ENCODE peak calls at places on chromosome 17, in ten cellular contexts. S is A549, N is body of pancreas, Z is heart left ventricle, X is uterus, F is prostate gland, E is IMR-90, Q is stomach, L is adrenal gland, M is right lobe of liver. T is an unnamed sample. For H3K4me1, the result is how much of the 10 kb centered on the place peaks cover.

GRCh38 chr17:65370669-65371126 is 190.8 kb downstream of the AXIN2 start:
- DNase-seq in M (peak), Q (peak), F (peak), N (peak), L (no peak), X (no peak), Z (no peak), S (peak), E (no peak), T (peak)

GRCh38 chr17:36855459-36855858 is 81.8 kb upstream of the LHX1 start:
- DNase-seq in S (no peak), N (no peak), E (no peak), Q (no peak), L (no peak), M (no peak), F (no peak), Z (no peak), X (no peak), T (no peak)

GRCh38 chr17:67679225-67679624 is 38.5 kb upstream of the NOL11 start:
- DNase-seq in L (no peak), N (no peak), Q (no peak), F (no peak), M (no peak), X (no peak), E (no peak), S (no peak), Z (no peak), T (no peak)

GRCh38 chr17:2406903-2407790 is 6.3 kb upstream of the MNT start:
- DNase-seq in S (peak), M (no peak), N (peak), X (peak), E (peak), L (peak), Z (peak), Q (peak), F (no peak), T (no peak)

GRCh38 chr17:46877466-46877865 is 26.1 kb downstream of the WNT9B start:
- DNase-seq in S (no peak), M (no peak), L (no peak), E (no peak), F (no peak), Z (no peak), N (no peak), Q (no peak), X (no peak), T (no peak)

GRCh38 chr17:63032141-63032540 is 66.1 kb downstream of the TANC2 start:
- DNase-seq in L (no peak), Z (no peak), M (no peak), N (no peak), Q (no peak), X (no peak), S (peak), F (no peak), E (no peak), T (no peak)

GRCh38 chr17:2362416-2362815 is 25.1 kb downstream of the SGSM2 start:
- DNase-seq in S (no peak), X (no peak), M (no peak), N (no peak), E (no peak), Q (no peak), L (no peak), F (no peak), Z (peak), T (no peak)

GRCh38 chr17:1462164-1463112 is 6.4 kb upstream of the CRK start:
- DNase-seq in E (no peak), M (peak), Z (no peak), X (no peak), Q (peak), L (no peak), F (no peak), N (peak), S (no peak), T (no peak)

GRCh38 chr17:43799047-43799446 is 18.8 kb downstream of the CFAP97D1 start:
- DNase-seq in L (no peak), Q (no peak), E (no peak), X (no peak), F (no peak), Z (no peak), M (no peak), N (no peak), S (no peak), T (no peak)

GRCh38 chr17:64057701-64058263 is 37.3 kb upstream of the ICAM2 start:
- DNase-seq in X (no peak), L (no peak), N (no peak), F (no peak), E (no peak), Z (no peak), S (peak), Q (no peak), M (no peak), T (no peak)

GRCh38 chr17:9020096-9020823 is 1.1 kb upstream of the NTN1 start:
- DNase-seq in F (no peak), M (no peak), Z (no peak), X (no peak), E (no peak), N (no peak), Q (no peak), L (no peak), S (no peak), T (no peak)

GRCh38 chr17:59105852-59106462 is 723 bp downstream of the TRIM37 start:
- DNase-seq in F (peak), S (peak), N (peak), Z (peak), Q (peak), M (peak), X (peak), L (peak), E (peak), T (peak)

GRCh38 chr17:32161506-32162365 is 19.4 kb downstream of the RHOT1 start:
- DNase-seq in Z (no peak), N (no peak), Q (no peak), L (no peak), S (no peak), M (no peak), E (peak), X (no peak), F (no peak), T (no peak)

GRCh38 chr17:63492940-63493339 is 16.1 kb downstream of the ACE start:
- DNase-seq in Z (peak), X (no peak), Q (no peak), S (no peak), N (no peak), L (no peak), E (no peak), F (no peak), M (no peak), T (no peak)

GRCh38 chr17:63645775-63646491 is 23.7 kb downstream of the MAP3K3 start:
- DNase-seq in Z (no peak), Q (no peak), X (no peak), F (no peak), S (no peak), M (no peak), L (no peak), N (no peak), E (no peak), T (no peak)

GRCh38 chr17:78257810-78258322 is 26.4 kb downstream of the TMEM235 start:
- DNase-seq in L (no peak), E (peak), Q (peak), S (no peak), X (no peak), M (peak), F (no peak), N (no peak), Z (peak), T (peak)

GRCh38 chr17:59846391-59847165 is 46.2 kb downstream of the TUBD1 start:
- DNase-seq in F (peak), E (peak), M (no peak), N (peak), Q (peak), X (peak), S (peak), Z (no peak), L (no peak), T (no peak)

GRCh38 chr17:67490471-67490870 is 113.4 kb downstream of the PITPNC1 start:
- DNase-seq in E (no peak), F (no peak), X (peak), M (no peak), Q (no peak), L (no peak), N (no peak), S (no peak), Z (no peak), T (no peak)

GRCh38 chr17:83053021-83053778 is 26.2 kb upstream of the METRNL start:
- DNase-seq in N (peak), E (peak), Z (peak), M (peak), X (peak), F (no peak), Q (peak), L (no peak), S (no peak), T (peak)

GRCh38 chr17:42819939-42820535 is 4.0 kb downstream of the BECN1 start:
- DNase-seq in Q (peak), S (peak), F (no peak), E (peak), M (peak), L (no peak), X (no peak), Z (peak), N (peak), T (peak)

GRCh38 chr17:6548578-6549330 is 7.6 kb downstream of the PITPNM3 start:
- DNase-seq in S (no peak), Z (no peak), F (peak), L (no peak), M (no peak), X (no peak), N (peak), Q (peak), E (no peak), T (no peak)

GRCh38 chr17:32449963-32450362 is 5.7 kb downstream of the PSMD11 start:
- DNase-seq in M (no peak), Q (no peak), F (no peak), N (no peak), Z (no peak), E (no peak), L (no peak), S (no peak), X (no peak), T (no peak)

GRCh38 chr17:32265896-32266388 is 310 bp downstream of the RHBDL3 start:
- DNase-seq in Q (no peak), S (no peak), Z (no peak), L (no peak), M (no peak), F (no peak), N (no peak), E (no peak), X (no peak), T (no peak)

GRCh38 chr17:42187833-42188232 is 2.6 kb upstream of the HCRT start:
- DNase-seq in S (no peak), L (no peak), N (no peak), X (no peak), E (no peak), Q (no peak), Z (no peak), F (no peak), M (no peak), T (no peak)

GRCh38 chr17:70161519-70161918 is 7.8 kb upstream of the KCNJ2 start:
- DNase-seq in X (no peak), F (no peak), E (no peak), L (no peak), S (no peak), Z (no peak), M (no peak), N (no peak), Q (no peak), T (no peak)

GRCh38 chr17:15954222-15954621 is 9.3 kb downstream of the ADORA2B start:
- DNase-seq in S (peak), N (no peak), M (no peak), Z (no peak), L (no peak), Q (no peak), F (no peak), E (peak), X (no peak), T (peak)

GRCh38 chr17:10349403-10349802 is 23.4 kb downstream of the MYH13 start:
- DNase-seq in L (no peak), N (no peak), Z (no peak), M (no peak), X (no peak), Q (no peak), S (peak), E (no peak), F (no peak), T (no peak)

GRCh38 chr17:39404542-39405378 is 3.3 kb upstream of the FBXL20 start:
- DNase-seq in E (peak), S (peak), M (no peak), Q (no peak), F (no peak), L (no peak), X (no peak), Z (no peak), N (no peak), T (peak)

GRCh38 chr17:83116311-83116771 is 36.9 kb downstream of the METRNL start:
- DNase-seq in E (no peak), L (no peak), Q (no peak), X (no peak), N (no peak), Z (peak), M (no peak), F (no peak), S (no peak), T (no peak)

GRCh38 chr17:57538730-57539456 is 206.2 kb downstream of the CCDC182 start:
- DNase-seq in N (no peak), X (no peak), E (no peak), M (no peak), F (no peak), Z (no peak), S (no peak), Q (no peak), L (no peak), T (no peak)

GRCh38 chr17:57541049-57541448 is 204.1 kb downstream of the CCDC182 start:
- DNase-seq in X (no peak), F (no peak), S (no peak), E (no peak), Z (no peak), L (no peak), M (no peak), Q (no peak), N (no peak), T (no peak)

GRCh38 chr17:57537524-57538410 is 207.3 kb downstream of the CCDC182 start:
- DNase-seq in N (no peak), L (no peak), E (no peak), X (no peak), Z (no peak), S (no peak), M (no peak), F (no peak), Q (no peak), T (no peak)

GRCh38 chr17:57540596-57540995 is 204.5 kb downstream of the CCDC182 start:
- DNase-seq in F (no peak), Z (no peak), E (no peak), M (no peak), N (no peak), L (no peak), S (no peak), Q (no peak), X (no peak), T (no peak)

GRCh38 chr17:57539528-57540301 is 205.4 kb downstream of the CCDC182 start:
- DNase-seq in M (no peak), E (no peak), N (no peak), L (no peak), Q (no peak), F (no peak), S (no peak), Z (no peak), X (no peak), T (no peak)
- H3K4me1 ChIP-seq in M (under half), E (under half), N (under half), L (under half), Q (half or more), F (under half), S (half or more), Z (under half), X (under half), T (under half)

DNA sequence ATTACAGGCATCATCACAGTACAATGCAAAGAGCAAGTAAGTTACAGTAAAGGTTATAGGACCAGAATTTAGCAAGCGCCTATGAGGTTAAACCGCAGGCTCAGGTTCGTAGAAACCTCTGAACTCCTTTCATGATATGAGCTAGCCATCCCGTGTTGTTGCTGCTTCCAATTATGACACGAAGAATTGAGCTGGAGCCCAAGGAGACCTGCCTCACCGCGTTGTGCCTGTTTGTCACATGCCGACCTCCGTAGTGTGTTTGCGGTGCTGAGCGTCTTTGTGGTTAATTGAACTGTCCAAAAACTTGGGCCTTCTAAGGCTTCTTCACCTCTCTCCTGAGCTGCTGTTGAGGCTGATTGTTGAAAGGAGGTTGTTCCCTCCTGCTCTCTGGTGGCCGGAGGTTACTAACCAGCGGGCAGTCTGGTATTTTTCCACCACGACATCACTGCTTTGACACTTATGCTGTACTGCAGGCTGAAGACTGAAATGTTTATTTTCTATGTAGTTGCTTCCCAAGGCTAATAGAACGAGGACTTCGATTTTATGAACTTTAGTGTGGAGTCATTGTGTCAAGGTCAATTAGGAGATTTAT is 67.5 kb downstream of the SEC14L1 start:
- DNase-seq in N (peak), S (peak), Z (no peak), Q (peak), F (peak), X (peak), E (peak), L (peak), M (no peak), T (no peak)
- H3K27ac ChIP-seq in N (no peak), S (no peak), Z (peak), Q (peak), F (peak), X (peak), E (no peak), L (peak), M (peak), T (peak)

GRCh38 chr17:18185832-18186231 is 2.2 kb downstream of the ALKBH5 start:
- DNase-seq in E (peak), S (no peak), F (no peak), L (no peak), M (no peak), Q (no peak), N (peak), Z (no peak), X (no peak), T (no peak)
- TF ChIP-seq POLR2A in E (no peak), S (no peak), F (no peak), L (peak), M (no peak), Q (no peak), N (peak), Z (no peak), X (no peak), T (no peak)

GRCh38 chr17:40453881-40454630 is 10.8 kb downstream of the IGFBP4 start:
- DNase-seq in X (no peak), S (no peak), L (no peak), E (peak), F (no peak), Z (no peak), N (no peak), M (no peak), Q (no peak), T (no peak)
- H3K4me1 ChIP-seq in X (under half), S (half or more), L (under half), E (half or more), F (under half), Z (half or more), N (under half), M (half or more), Q (half or more), T (half or more)

DNA sequence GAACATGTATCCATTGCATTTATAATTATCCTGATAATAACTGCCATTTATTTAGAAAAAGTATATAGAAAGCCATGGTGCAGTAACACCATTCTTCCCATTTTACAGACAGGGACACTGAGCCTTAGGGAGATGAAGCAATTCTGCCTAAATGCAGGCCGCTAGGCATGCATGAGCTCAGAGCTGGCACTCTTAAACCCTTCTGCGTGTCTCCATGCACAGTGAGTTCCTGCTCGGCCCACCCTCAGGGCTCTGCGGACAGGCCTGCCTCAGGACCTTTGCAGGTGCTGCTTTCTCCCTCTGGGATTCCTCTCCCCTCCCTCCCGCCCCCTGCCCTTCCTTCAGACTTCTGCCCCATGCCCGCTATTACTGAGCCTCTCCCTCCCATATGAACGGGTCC is 54.3 kb upstream of the WSB1 start:
- DNase-seq in N (no peak), F (no peak), L (no peak), M (no peak), X (no peak), S (no peak), E (no peak), Z (no peak), Q (no peak), T (no peak)
- H3K27ac ChIP-seq in N (no peak), F (no peak), L (no peak), M (peak), X (no peak), S (no peak), E (no peak), Z (no peak), Q (no peak), T (no peak)

GRCh38 chr17:75308732-75309629 is 19.7 kb upstream of the SLC25A19 start:
- DNase-seq in Z (no peak), Q (peak), F (no peak), L (no peak), S (no peak), N (peak), M (peak), X (no peak), E (no peak), T (peak)
- TF ChIP-seq POLR2A in Z (no peak), Q (no peak), F (no peak), L (no peak), S (no peak), N (peak), M (peak), X (no peak), E (no peak), T (no peak)

DNA sequence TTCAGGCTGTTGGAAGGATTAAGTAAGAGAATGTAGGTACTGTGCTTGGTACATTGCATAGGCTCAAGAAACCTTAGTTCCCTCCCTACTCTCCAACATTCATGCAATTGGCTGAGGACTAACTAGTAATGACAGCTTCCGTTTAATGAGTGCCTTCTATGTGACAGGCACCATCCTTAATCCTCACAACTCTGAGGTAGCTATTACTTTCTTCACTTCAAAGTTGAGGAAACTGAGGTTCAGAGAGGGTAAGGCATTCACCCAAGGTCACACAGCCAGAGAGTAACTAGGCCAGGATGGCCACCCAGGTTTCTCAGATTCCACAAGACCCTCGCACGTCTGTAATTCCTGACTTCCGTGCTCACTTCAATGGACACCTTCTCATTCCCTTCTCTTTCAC is 22.2 kb downstream of the UNC119 start:
- DNase-seq in M (no peak), L (no peak), N (no peak), Q (no peak), E (no peak), X (no peak), Z (no peak), S (no peak), F (no peak), T (no peak)
- H3K4me1 ChIP-seq in M (under half), L (under half), N (under half), Q (under half), E (under half), X (under half), Z (under half), S (under half), F (under half), T (under half)

DNA sequence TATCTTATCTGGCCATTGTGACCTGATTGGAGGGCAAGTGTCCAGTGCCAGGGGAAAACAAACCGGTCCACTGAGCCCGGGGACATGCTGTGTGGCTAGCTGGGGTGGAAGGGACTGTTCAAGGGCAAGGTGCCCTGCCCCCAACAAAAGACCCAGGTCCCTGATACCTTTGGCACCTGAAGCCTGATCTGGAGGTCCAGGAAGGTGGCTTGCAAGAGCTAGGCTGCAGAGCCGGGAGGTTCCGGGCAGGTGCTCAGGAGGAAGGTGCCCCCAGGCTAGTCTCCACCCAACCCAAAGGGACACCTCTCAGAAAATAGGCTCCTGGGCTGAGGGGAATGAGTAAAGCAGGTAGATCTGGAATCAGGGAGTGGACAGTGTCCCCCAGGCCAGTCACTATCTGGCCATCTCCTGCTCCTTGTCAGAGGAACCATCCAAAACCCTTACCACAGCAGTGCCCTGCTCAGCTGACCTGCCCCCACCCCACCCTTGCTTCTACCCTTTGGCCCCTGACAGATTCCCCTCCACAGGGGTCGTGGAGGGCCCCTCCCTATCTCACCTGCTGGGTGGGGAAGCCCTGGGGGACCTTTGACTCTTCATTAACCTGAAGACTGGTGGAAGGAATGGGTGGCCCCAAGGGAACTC is 6.2 kb downstream of the NAT9 start:
- DNase-seq in E (no peak), Q (peak), S (no peak), L (no peak), X (no peak), Z (no peak), F (no peak), N (peak), M (no peak), T (no peak)
- H3K27ac ChIP-seq in E (no peak), Q (peak), S (no peak), L (no peak), X (no peak), Z (no peak), F (peak), N (peak), M (no peak), T (no peak)